ENCODE peak calls at places on chromosomes 7 and 10, in four cellular contexts. J is AG09309; T is T-helper 1 cell; D is stimulated activated CD4-positive, alpha-beta T cell treated with anti-CD3 and anti-CD28 coated beads, Interleukin-1b, Interleukin-23, amount 100 ng/mL, for 48 hours. V is an unnamed sample.

GRCh38 chr7:125316451-125316850 is 386.8 kb upstream of the POT1 start:
- DNase-seq in J (no peak), T (no peak), D (no peak), V (no peak)

GRCh38 chr10:78656397-78656796 is 412.4 kb upstream of the ZMIZ1 start:
- DNase-seq in J (no peak), T (no peak), D (no peak), V (no peak)

GRCh38 chr7:22001345-22002004 is 55.8 kb upstream of the CDCA7L start:
- DNase-seq in J (peak), T (no peak), D (no peak), V (peak)

GRCh38 chr7:158829021-158829341 is 328 bp downstream of the ESYT2 start:
- DNase-seq in J (no peak), T (peak), D (peak), V (no peak)

GRCh38 chr7:40720401-40720800 is 585.6 kb downstream of the SUGCT start:
- DNase-seq in J (no peak), T (no peak), D (no peak), V (peak)

GRCh38 chr10:44571701-44572100 is 186.8 kb upstream of the CXCL12 start:
- DNase-seq in J (no peak), T (no peak), D (no peak), V (no peak)

GRCh38 chr7:46259947-46260346 is 338.9 kb upstream of the IGFBP3 start:
- DNase-seq in J (no peak), T (no peak), D (no peak), V (no peak)

GRCh38 chr10:13118784-13119133 is 18.8 kb downstream of the OPTN start:
- DNase-seq in J (no peak), T (no peak), D (no peak), V (no peak)